ENCODE peak calls at places on chromosomes 13 and 19, in five cellular contexts. M is omental fat pad; G is activated gamma-delta T cell treated with Interleukin-2 at 50 U/mL for 16 hours; A is stimulated activated naive CD8-positive, alpha-beta T cell treated with anti-CD3 and anti-CD28 coated beads, Interleukin-15, amount 100 ng/mL, for 72 hours; F is NCI-H524. L is an unnamed sample.

GRCh38 chr19:3234800-3235199 is 10.3 kb downstream of the CELF5 start:
- DNase-seq in M (no peak), G (no peak), A (no peak), F (no peak), L (no peak)

GRCh38 chr13:65856464-65856863 is 1373.7 kb downstream of the PCDH9 start:
- DNase-seq in M (no peak), G (no peak), A (no peak), F (no peak), L (no peak)

GRCh38 chr13:107291875-107292274 is 723.9 kb upstream of the ARGLU1 start:
- DNase-seq in M (no peak), G (no peak), A (no peak), F (no peak), L (no peak)

GRCh38 chr19:49114630-49115363 is 627 bp downstream of the LIN7B start:
- DNase-seq in M (no peak), G (peak), A (peak), F (peak), L (no peak)

GRCh38 chr19:44344255-44344654 is 12.2 kb downstream of the ZNF112 start:
- DNase-seq in M (no peak), G (no peak), A (no peak), F (no peak), L (no peak)

GRCh38 chr19:44782729-44783128 is 5.0 kb downstream of the CBLC start:
- DNase-seq in M (no peak), G (no peak), A (no peak), F (no peak), L (no peak)

GRCh38 chr19:58581227-58582141 is 8.3 kb upstream of the MZF1 start:
- DNase-seq in M (peak), G (peak), A (peak), F (no peak), L (peak)

GRCh38 chr13:39910041-39910440 is 254.6 kb downstream of the COG6 start:
- DNase-seq in M (no peak), G (no peak), A (no peak), F (no peak), L (no peak)

GRCh38 chr19:2039959-2040646 is 10.9 kb downstream of the MKNK2 start:
- DNase-seq in M (no peak), G (no peak), A (no peak), F (no peak), L (no peak)

GRCh38 chr19:49309087-49309486 is 15.9 kb downstream of the SLC6A16 start:
- DNase-seq in M (no peak), G (no peak), A (no peak), F (no peak), L (no peak)

GRCh38 chr13:41709511-41709910 is 251.4 kb downstream of the VWA8 start:
- DNase-seq in M (no peak), G (no peak), A (no peak), F (no peak), L (no peak)

L was measured in esophagus muscularis mucosa.